ENCODE peak calls at places on chromosomes 2 and 18, in nine cellular contexts. One of them, this sample, is unnamed.

GRCh38 chr18:28045880-28046279 is 131.1 kb downstream of the CDH2 start:
- DNase-seq in stimulated activated CD8-positive, alpha-beta memory T cell treated with anti-CD3 and anti-CD28 coated beads, Interleukin-7, amount 100 ng/mL, for 1 hour: no peak
- DNase-seq in kidney: no peak
- DNase-seq in iris pigment epithelial cell: peak; percentile 42
- DNase-seq in A549: no peak
- DNase-seq in dorsolateral prefrontal cortex: no peak
- DNase-seq in C1 segment of cervical spinal cord: no peak
- DNase-seq in hypothalamus: no peak
- DNase-seq in stimulated activated naive B cell treated with anti-CD40 and anti-IgM and Interleukin-4, amounts not matched to agents 10 μg/mL and 1 μg/mL and 100 μg/mL, for 72 hours: no peak
- DNase-seq in this sample: no peak

GRCh38 chr2:237652854-237653253 is 25.5 kb downstream of the LRRFIP1 start:
- DNase-seq in stimulated activated CD8-positive, alpha-beta memory T cell treated with anti-CD3 and anti-CD28 coated beads, Interleukin-7, amount 100 ng/mL, for 1 hour: no peak
- DNase-seq in kidney: no peak
- DNase-seq in iris pigment epithelial cell: no peak
- DNase-seq in A549: no peak
- DNase-seq in dorsolateral prefrontal cortex: no peak
- DNase-seq in C1 segment of cervical spinal cord: no peak
- DNase-seq in hypothalamus: no peak
- DNase-seq in stimulated activated naive B cell treated with anti-CD40 and anti-IgM and Interleukin-4, amounts not matched to agents 10 μg/mL and 1 μg/mL and 100 μg/mL, for 72 hours: no peak
- DNase-seq in this sample: no peak

GRCh38 chr2:67346718-67347407 is 50.3 kb upstream of the ETAA1 start:
- DNase-seq in stimulated activated CD8-positive, alpha-beta memory T cell treated with anti-CD3 and anti-CD28 coated beads, Interleukin-7, amount 100 ng/mL, for 1 hour: no peak
- DNase-seq in kidney: no peak
- DNase-seq in iris pigment epithelial cell: peak; percentile 71
- DNase-seq in A549: no peak
- DNase-seq in dorsolateral prefrontal cortex: no peak
- DNase-seq in C1 segment of cervical spinal cord: no peak
- DNase-seq in hypothalamus: no peak
- DNase-seq in stimulated activated naive B cell treated with anti-CD40 and anti-IgM and Interleukin-4, amounts not matched to agents 10 μg/mL and 1 μg/mL and 100 μg/mL, for 72 hours: no peak
- DNase-seq in this sample: no peak

GRCh38 chr2:158213743-158214142 is 112.1 kb downstream of the UPP2 start:
- DNase-seq in stimulated activated CD8-positive, alpha-beta memory T cell treated with anti-CD3 and anti-CD28 coated beads, Interleukin-7, amount 100 ng/mL, for 1 hour: no peak
- DNase-seq in kidney: no peak
- DNase-seq in iris pigment epithelial cell: no peak
- DNase-seq in A549: no peak
- DNase-seq in dorsolateral prefrontal cortex: no peak
- DNase-seq in C1 segment of cervical spinal cord: no peak
- DNase-seq in hypothalamus: no peak
- DNase-seq in stimulated activated naive B cell treated with anti-CD40 and anti-IgM and Interleukin-4, amounts not matched to agents 10 μg/mL and 1 μg/mL and 100 μg/mL, for 72 hours: no peak
- DNase-seq in this sample: no peak

GRCh38 chr18:47254341-47254939 is 3.0 kb upstream of the SKOR2 start:
- DNase-seq in stimulated activated CD8-positive, alpha-beta memory T cell treated with anti-CD3 and anti-CD28 coated beads, Interleukin-7, amount 100 ng/mL, for 1 hour: no peak
- DNase-seq in kidney: peak; percentile 71
- DNase-seq in iris pigment epithelial cell: peak; percentile 25
- DNase-seq in A549: no peak
- DNase-seq in dorsolateral prefrontal cortex: no peak
- DNase-seq in C1 segment of cervical spinal cord: no peak
- DNase-seq in hypothalamus: no peak
- DNase-seq in stimulated activated naive B cell treated with anti-CD40 and anti-IgM and Interleukin-4, amounts not matched to agents 10 μg/mL and 1 μg/mL and 100 μg/mL, for 72 hours: no peak
- DNase-seq in this sample: no peak

GRCh38 chr18:77096936-77097886 is 35.4 kb downstream of the MBP start:
- DNase-seq in stimulated activated CD8-positive, alpha-beta memory T cell treated with anti-CD3 and anti-CD28 coated beads, Interleukin-7, amount 100 ng/mL, for 1 hour: no peak
- DNase-seq in kidney: no peak
- DNase-seq in iris pigment epithelial cell: no peak
- DNase-seq in A549: no peak
- DNase-seq in dorsolateral prefrontal cortex: no peak
- DNase-seq in C1 segment of cervical spinal cord: no peak
- DNase-seq in hypothalamus: no peak
- DNase-seq in stimulated activated naive B cell treated with anti-CD40 and anti-IgM and Interleukin-4, amounts not matched to agents 10 μg/mL and 1 μg/mL and 100 μg/mL, for 72 hours: no peak
- DNase-seq in this sample: no peak

GRCh38 chr2:187982668-187983067 is 309.0 kb upstream of the GULP1 start:
- DNase-seq in stimulated activated CD8-positive, alpha-beta memory T cell treated with anti-CD3 and anti-CD28 coated beads, Interleukin-7, amount 100 ng/mL, for 1 hour: no peak
- DNase-seq in kidney: no peak
- DNase-seq in iris pigment epithelial cell: peak; percentile 92
- DNase-seq in A549: no peak
- DNase-seq in dorsolateral prefrontal cortex: no peak
- DNase-seq in C1 segment of cervical spinal cord: no peak
- DNase-seq in hypothalamus: no peak
- DNase-seq in stimulated activated naive B cell treated with anti-CD40 and anti-IgM and Interleukin-4, amounts not matched to agents 10 μg/mL and 1 μg/mL and 100 μg/mL, for 72 hours: no peak
- DNase-seq in this sample: no peak

GRCh38 chr18:48893559-48894265 is 57.1 kb downstream of the SMAD7 start:
- DNase-seq in stimulated activated CD8-positive, alpha-beta memory T cell treated with anti-CD3 and anti-CD28 coated beads, Interleukin-7, amount 100 ng/mL, for 1 hour: no peak
- DNase-seq in kidney: no peak
- DNase-seq in iris pigment epithelial cell: no peak
- DNase-seq in A549: no peak
- DNase-seq in dorsolateral prefrontal cortex: no peak
- DNase-seq in C1 segment of cervical spinal cord: no peak
- DNase-seq in hypothalamus: no peak
- DNase-seq in stimulated activated naive B cell treated with anti-CD40 and anti-IgM and Interleukin-4, amounts not matched to agents 10 μg/mL and 1 μg/mL and 100 μg/mL, for 72 hours: no peak
- DNase-seq in this sample: no peak

GRCh38 chr18:40841063-40841462 is 1114.0 kb upstream of the PIK3C3 start:
- DNase-seq in stimulated activated CD8-positive, alpha-beta memory T cell treated with anti-CD3 and anti-CD28 coated beads, Interleukin-7, amount 100 ng/mL, for 1 hour: no peak
- DNase-seq in kidney: no peak
- DNase-seq in iris pigment epithelial cell: no peak
- DNase-seq in A549: no peak
- DNase-seq in dorsolateral prefrontal cortex: no peak
- DNase-seq in C1 segment of cervical spinal cord: no peak
- DNase-seq in hypothalamus: no peak
- DNase-seq in stimulated activated naive B cell treated with anti-CD40 and anti-IgM and Interleukin-4, amounts not matched to agents 10 μg/mL and 1 μg/mL and 100 μg/mL, for 72 hours: no peak
- DNase-seq in this sample: no peak

GRCh38 chr2:39523308-39524044 is 86.4 kb upstream of the MAP4K3 start:
- DNase-seq in stimulated activated CD8-positive, alpha-beta memory T cell treated with anti-CD3 and anti-CD28 coated beads, Interleukin-7, amount 100 ng/mL, for 1 hour: no peak
- DNase-seq in kidney: no peak
- DNase-seq in iris pigment epithelial cell: peak; percentile 97
- DNase-seq in A549: peak; percentile 71
- DNase-seq in dorsolateral prefrontal cortex: no peak
- DNase-seq in C1 segment of cervical spinal cord: no peak
- DNase-seq in hypothalamus: no peak
- DNase-seq in stimulated activated naive B cell treated with anti-CD40 and anti-IgM and Interleukin-4, amounts not matched to agents 10 μg/mL and 1 μg/mL and 100 μg/mL, for 72 hours: no peak
- DNase-seq in this sample: no peak

GRCh38 chr18:2905802-2906521 is 59.2 kb downstream of the EMILIN2 start:
- DNase-seq in stimulated activated CD8-positive, alpha-beta memory T cell treated with anti-CD3 and anti-CD28 coated beads, Interleukin-7, amount 100 ng/mL, for 1 hour: peak; percentile 12
- DNase-seq in kidney: peak; percentile 94
- DNase-seq in iris pigment epithelial cell: no peak
- DNase-seq in A549: peak; percentile 41
- DNase-seq in dorsolateral prefrontal cortex: no peak
- DNase-seq in C1 segment of cervical spinal cord: peak; percentile 31
- DNase-seq in hypothalamus: peak; percentile 20
- DNase-seq in stimulated activated naive B cell treated with anti-CD40 and anti-IgM and Interleukin-4, amounts not matched to agents 10 μg/mL and 1 μg/mL and 100 μg/mL, for 72 hours: peak; percentile 18
- DNase-seq in this sample: peak; percentile 70

GRCh38 chr2:241035142-241035817 is 36.9 kb downstream of the SNED1 start:
- DNase-seq in stimulated activated CD8-positive, alpha-beta memory T cell treated with anti-CD3 and anti-CD28 coated beads, Interleukin-7, amount 100 ng/mL, for 1 hour: peak; percentile 19
- DNase-seq in kidney: peak; percentile 71
- DNase-seq in iris pigment epithelial cell: no peak
- DNase-seq in A549: no peak
- DNase-seq in dorsolateral prefrontal cortex: no peak
- DNase-seq in C1 segment of cervical spinal cord: no peak
- DNase-seq in hypothalamus: no peak
- DNase-seq in stimulated activated naive B cell treated with anti-CD40 and anti-IgM and Interleukin-4, amounts not matched to agents 10 μg/mL and 1 μg/mL and 100 μg/mL, for 72 hours: no peak
- DNase-seq in this sample: no peak

GRCh38 chr2:132038179-132038882 is 123.4 kb downstream of the ANKRD30BL start:
- DNase-seq in stimulated activated CD8-positive, alpha-beta memory T cell treated with anti-CD3 and anti-CD28 coated beads, Interleukin-7, amount 100 ng/mL, for 1 hour: no peak
- DNase-seq in kidney: no peak
- DNase-seq in iris pigment epithelial cell: peak; percentile 0
- DNase-seq in A549: no peak
- DNase-seq in dorsolateral prefrontal cortex: no peak
- DNase-seq in C1 segment of cervical spinal cord: no peak
- DNase-seq in hypothalamus: no peak
- DNase-seq in stimulated activated naive B cell treated with anti-CD40 and anti-IgM and Interleukin-4, amounts not matched to agents 10 μg/mL and 1 μg/mL and 100 μg/mL, for 72 hours: no peak
- DNase-seq in this sample: no peak

GRCh38 chr18:37717656-37718055 is 152.1 kb upstream of the CELF4 start:
- DNase-seq in stimulated activated CD8-positive, alpha-beta memory T cell treated with anti-CD3 and anti-CD28 coated beads, Interleukin-7, amount 100 ng/mL, for 1 hour: no peak
- DNase-seq in kidney: no peak
- DNase-seq in iris pigment epithelial cell: no peak
- DNase-seq in A549: no peak
- DNase-seq in dorsolateral prefrontal cortex: no peak
- DNase-seq in C1 segment of cervical spinal cord: no peak
- DNase-seq in hypothalamus: no peak
- DNase-seq in stimulated activated naive B cell treated with anti-CD40 and anti-IgM and Interleukin-4, amounts not matched to agents 10 μg/mL and 1 μg/mL and 100 μg/mL, for 72 hours: no peak
- DNase-seq in this sample: no peak

GRCh38 chr18:45386256-45386655 is 229.0 kb upstream of the SLC14A2 start:
- DNase-seq in stimulated activated CD8-positive, alpha-beta memory T cell treated with anti-CD3 and anti-CD28 coated beads, Interleukin-7, amount 100 ng/mL, for 1 hour: no peak
- DNase-seq in kidney: no peak
- DNase-seq in iris pigment epithelial cell: peak; percentile 6
- DNase-seq in A549: no peak
- DNase-seq in dorsolateral prefrontal cortex: no peak
- DNase-seq in C1 segment of cervical spinal cord: no peak
- DNase-seq in hypothalamus: no peak
- DNase-seq in stimulated activated naive B cell treated with anti-CD40 and anti-IgM and Interleukin-4, amounts not matched to agents 10 μg/mL and 1 μg/mL and 100 μg/mL, for 72 hours: no peak
- DNase-seq in this sample: no peak

GRCh38 chr2:150792780-150793300 is 305.4 kb upstream of the RND3 start:
- DNase-seq in stimulated activated CD8-positive, alpha-beta memory T cell treated with anti-CD3 and anti-CD28 coated beads, Interleukin-7, amount 100 ng/mL, for 1 hour: no peak
- DNase-seq in kidney: no peak
- DNase-seq in iris pigment epithelial cell: no peak
- DNase-seq in A549: no peak
- DNase-seq in dorsolateral prefrontal cortex: no peak
- DNase-seq in C1 segment of cervical spinal cord: no peak
- DNase-seq in hypothalamus: no peak
- DNase-seq in stimulated activated naive B cell treated with anti-CD40 and anti-IgM and Interleukin-4, amounts not matched to agents 10 μg/mL and 1 μg/mL and 100 μg/mL, for 72 hours: no peak
- DNase-seq in this sample: no peak

GRCh38 chr2:112674229-112674628 is 28.5 kb downstream of the SLC20A1 start:
- DNase-seq in stimulated activated CD8-positive, alpha-beta memory T cell treated with anti-CD3 and anti-CD28 coated beads, Interleukin-7, amount 100 ng/mL, for 1 hour: no peak
- DNase-seq in kidney: peak; percentile 85
- DNase-seq in iris pigment epithelial cell: peak; percentile 54
- DNase-seq in A549: no peak
- DNase-seq in dorsolateral prefrontal cortex: no peak
- DNase-seq in C1 segment of cervical spinal cord: no peak
- DNase-seq in hypothalamus: peak; percentile 38
- DNase-seq in stimulated activated naive B cell treated with anti-CD40 and anti-IgM and Interleukin-4, amounts not matched to agents 10 μg/mL and 1 μg/mL and 100 μg/mL, for 72 hours: no peak
- DNase-seq in this sample: no peak

GRCh38 chr2:224449212-224450147 is 47.6 kb upstream of the FAM124B start:
- DNase-seq in stimulated activated CD8-positive, alpha-beta memory T cell treated with anti-CD3 and anti-CD28 coated beads, Interleukin-7, amount 100 ng/mL, for 1 hour: no peak
- DNase-seq in kidney: no peak
- DNase-seq in iris pigment epithelial cell: peak; percentile 20
- DNase-seq in A549: peak; percentile 38
- DNase-seq in dorsolateral prefrontal cortex: no peak
- DNase-seq in C1 segment of cervical spinal cord: no peak
- DNase-seq in hypothalamus: no peak
- DNase-seq in stimulated activated naive B cell treated with anti-CD40 and anti-IgM and Interleukin-4, amounts not matched to agents 10 μg/mL and 1 μg/mL and 100 μg/mL, for 72 hours: no peak
- DNase-seq in this sample: peak; percentile 13

GRCh38 chr2:207434288-207434687 is 95.5 kb upstream of the CREB1 start:
- DNase-seq in stimulated activated CD8-positive, alpha-beta memory T cell treated with anti-CD3 and anti-CD28 coated beads, Interleukin-7, amount 100 ng/mL, for 1 hour: no peak
- DNase-seq in kidney: no peak
- DNase-seq in iris pigment epithelial cell: peak; percentile 46
- DNase-seq in A549: no peak
- DNase-seq in dorsolateral prefrontal cortex: no peak
- DNase-seq in C1 segment of cervical spinal cord: no peak
- DNase-seq in hypothalamus: no peak
- DNase-seq in stimulated activated naive B cell treated with anti-CD40 and anti-IgM and Interleukin-4, amounts not matched to agents 10 μg/mL and 1 μg/mL and 100 μg/mL, for 72 hours: no peak
- DNase-seq in this sample: no peak

GRCh38 chr18:13563390-13563805 is 163.0 kb downstream of the FAM210A start:
- DNase-seq in stimulated activated CD8-positive, alpha-beta memory T cell treated with anti-CD3 and anti-CD28 coated beads, Interleukin-7, amount 100 ng/mL, for 1 hour: no peak
- DNase-seq in kidney: no peak
- DNase-seq in iris pigment epithelial cell: no peak
- DNase-seq in A549: no peak
- DNase-seq in dorsolateral prefrontal cortex: no peak
- DNase-seq in C1 segment of cervical spinal cord: no peak
- DNase-seq in hypothalamus: peak; percentile 55
- DNase-seq in stimulated activated naive B cell treated with anti-CD40 and anti-IgM and Interleukin-4, amounts not matched to agents 10 μg/mL and 1 μg/mL and 100 μg/mL, for 72 hours: peak; percentile 63
- DNase-seq in this sample: no peak

GRCh38 chr2:102279391-102279735 is 32.0 kb upstream of the IL1RL1 start:
- DNase-seq in stimulated activated CD8-positive, alpha-beta memory T cell treated with anti-CD3 and anti-CD28 coated beads, Interleukin-7, amount 100 ng/mL, for 1 hour: no peak
- DNase-seq in kidney: no peak
- DNase-seq in iris pigment epithelial cell: no peak
- DNase-seq in A549: no peak
- DNase-seq in dorsolateral prefrontal cortex: no peak
- DNase-seq in C1 segment of cervical spinal cord: no peak
- DNase-seq in hypothalamus: no peak
- DNase-seq in stimulated activated naive B cell treated with anti-CD40 and anti-IgM and Interleukin-4, amounts not matched to agents 10 μg/mL and 1 μg/mL and 100 μg/mL, for 72 hours: no peak
- DNase-seq in this sample: no peak

GRCh38 chr2:42722328-42723190 is 41.4 kb downstream of the OXER1 start:
- DNase-seq in stimulated activated CD8-positive, alpha-beta memory T cell treated with anti-CD3 and anti-CD28 coated beads, Interleukin-7, amount 100 ng/mL, for 1 hour: no peak
- DNase-seq in kidney: no peak
- DNase-seq in iris pigment epithelial cell: peak; percentile 99
- DNase-seq in A549: no peak
- DNase-seq in dorsolateral prefrontal cortex: no peak
- DNase-seq in C1 segment of cervical spinal cord: no peak
- DNase-seq in hypothalamus: peak; percentile 38
- DNase-seq in stimulated activated naive B cell treated with anti-CD40 and anti-IgM and Interleukin-4, amounts not matched to agents 10 μg/mL and 1 μg/mL and 100 μg/mL, for 72 hours: peak; percentile 71
- DNase-seq in this sample: peak; percentile 18

GRCh38 chr2:126660068-126660467 is 4.1 kb downstream of the GYPC start:
- DNase-seq in stimulated activated CD8-positive, alpha-beta memory T cell treated with anti-CD3 and anti-CD28 coated beads, Interleukin-7, amount 100 ng/mL, for 1 hour: no peak
- DNase-seq in kidney: no peak
- DNase-seq in iris pigment epithelial cell: no peak
- DNase-seq in A549: no peak
- DNase-seq in dorsolateral prefrontal cortex: no peak
- DNase-seq in C1 segment of cervical spinal cord: no peak
- DNase-seq in hypothalamus: no peak
- DNase-seq in stimulated activated naive B cell treated with anti-CD40 and anti-IgM and Interleukin-4, amounts not matched to agents 10 μg/mL and 1 μg/mL and 100 μg/mL, for 72 hours: no peak
- DNase-seq in this sample: no peak

GRCh38 chr18:26548144-26549102 is at the start of gene KCTD1:
- DNase-seq in stimulated activated CD8-positive, alpha-beta memory T cell treated with anti-CD3 and anti-CD28 coated beads, Interleukin-7, amount 100 ng/mL, for 1 hour: peak; percentile 18
- DNase-seq in kidney: peak; percentile 92
- DNase-seq in iris pigment epithelial cell: peak; percentile 84
- DNase-seq in A549: peak; percentile 74
- DNase-seq in dorsolateral prefrontal cortex: peak; percentile 64
- DNase-seq in C1 segment of cervical spinal cord: peak; percentile 39
- DNase-seq in hypothalamus: peak; percentile 71
- DNase-seq in stimulated activated naive B cell treated with anti-CD40 and anti-IgM and Interleukin-4, amounts not matched to agents 10 μg/mL and 1 μg/mL and 100 μg/mL, for 72 hours: peak; percentile 80
- DNase-seq in this sample: peak; percentile 81

GRCh38 chr2:215839816-215840215 is 173.5 kb downstream of the MREG start:
- DNase-seq in stimulated activated CD8-positive, alpha-beta memory T cell treated with anti-CD3 and anti-CD28 coated beads, Interleukin-7, amount 100 ng/mL, for 1 hour: no peak
- DNase-seq in kidney: no peak
- DNase-seq in iris pigment epithelial cell: no peak
- DNase-seq in A549: no peak
- DNase-seq in dorsolateral prefrontal cortex: no peak
- DNase-seq in C1 segment of cervical spinal cord: no peak
- DNase-seq in hypothalamus: no peak
- DNase-seq in stimulated activated naive B cell treated with anti-CD40 and anti-IgM and Interleukin-4, amounts not matched to agents 10 μg/mL and 1 μg/mL and 100 μg/mL, for 72 hours: no peak
- DNase-seq in this sample: no peak